ENCODE peak calls at places on chromosomes 2 and 18, in six cellular contexts. F is brain microvascular endothelial cell; N is coronary artery; Z is small intestine; K is naive thymus-derived CD4-positive, alpha-beta T cell; A is cardiac muscle cell. X is an unnamed sample.

GRCh38 chr2:133596701-133597393 is 28.6 kb upstream of the NCKAP5 start:
- DNase-seq in N (no peak), Z (no peak), F (no peak), A (no peak), K (no peak), X (no peak)

GRCh38 chr2:12759248-12759647 is 42.5 kb downstream of the TRIB2 start:
- DNase-seq in N (no peak), F (peak), Z (no peak), A (no peak), K (no peak), X (no peak)

GRCh38 chr2:77712601-77713000 is 190.4 kb upstream of the LRRTM4 start:
- DNase-seq in F (no peak), N (no peak), Z (no peak), K (no peak), A (no peak), X (no peak)

GRCh38 chr2:128293426-128293755 is 25.3 kb downstream of the HS6ST1 start:
- DNase-seq in K (no peak), N (no peak), F (no peak), Z (no peak), A (no peak), X (no peak)

GRCh38 chr18:78418379-78418778 is 561.2 kb upstream of the SALL3 start:
- DNase-seq in A (no peak), K (no peak), N (peak), F (no peak), Z (peak), X (no peak)

GRCh38 chr2:131126436-131126835 is 21.3 kb downstream of the PLEKHB2 start:
- DNase-seq in A (no peak), F (no peak), K (no peak), Z (no peak), N (no peak), X (no peak)

GRCh38 chr2:218169757-218170546 is 3.2 kb upstream of the CXCR1 start:
- DNase-seq in K (no peak), N (no peak), F (no peak), Z (peak), A (no peak), X (no peak)

GRCh38 chr2:145158051-145158586 is 638.2 kb upstream of the ZEB2 start:
- DNase-seq in Z (no peak), K (no peak), N (peak), A (no peak), F (peak), X (no peak)

GRCh38 chr2:203301667-203302066 is 26.5 kb upstream of the ABI2 start:
- DNase-seq in K (no peak), N (no peak), A (no peak), F (no peak), Z (no peak), X (no peak)

GRCh38 chr18:45249306-45249705 is 366.0 kb upstream of the SLC14A2 start:
- DNase-seq in N (no peak), A (no peak), Z (no peak), K (no peak), F (no peak), X (no peak)

GRCh38 chr2:147456729-147457128 is 388.1 kb upstream of the ACVR2A start:
- DNase-seq in K (no peak), Z (no peak), N (no peak), A (no peak), F (no peak), X (no peak)

GRCh38 chr18:3667255-3668137 is 217.5 kb downstream of the TGIF1 start:
- DNase-seq in N (no peak), A (no peak), Z (no peak), F (no peak), K (no peak), X (no peak)

GRCh38 chr2:11866358-11867335 is 120.2 kb downstream of the LPIN1 start:
- DNase-seq in A (no peak), F (no peak), N (peak), K (no peak), Z (no peak), X (no peak)

GRCh38 chr2:8334866-8335325 is 347.0 kb upstream of the ID2 start:
- DNase-seq in K (no peak), F (no peak), A (no peak), N (no peak), Z (no peak), X (no peak)

GRCh38 chr2:238942941-238943715 is 95.2 kb downstream of the TWIST2 start:
- DNase-seq in N (no peak), Z (no peak), F (no peak), K (no peak), A (no peak), X (no peak)

GRCh38 chr2:233152541-233152940 is 92.4 kb downstream of the INPP5D start:
- DNase-seq in F (no peak), Z (no peak), N (no peak), K (no peak), A (peak), X (peak)

GRCh38 chr18:68705119-68705518 is 9.8 kb downstream of the TMX3 start:
- DNase-seq in Z (no peak), N (no peak), F (no peak), K (no peak), A (no peak), X (no peak)

GRCh38 chr2:96265349-96265839 is 403 bp downstream of the TMEM127 start:
- DNase-seq in Z (no peak), A (peak), F (no peak), K (no peak), N (peak), X (peak)

GRCh38 chr2:229437467-229437866 is 166.4 kb upstream of the PID1 start:
- DNase-seq in F (no peak), Z (no peak), A (no peak), K (no peak), N (no peak), X (no peak)

GRCh38 chr2:217710218-217710565 is 292.6 kb downstream of the TNS1 start:
- DNase-seq in Z (no peak), A (no peak), N (peak), F (peak), K (no peak), X (no peak)

GRCh38 chr2:177335917-177336450 is 56.6 kb upstream of the AGPS start:
- DNase-seq in N (no peak), Z (no peak), K (no peak), F (no peak), A (no peak), X (no peak)

GRCh38 chr2:217935245-217935879 is 67.4 kb downstream of the TNS1 start:
- DNase-seq in F (peak), N (no peak), K (no peak), Z (no peak), A (no peak), X (no peak)

DNA sequence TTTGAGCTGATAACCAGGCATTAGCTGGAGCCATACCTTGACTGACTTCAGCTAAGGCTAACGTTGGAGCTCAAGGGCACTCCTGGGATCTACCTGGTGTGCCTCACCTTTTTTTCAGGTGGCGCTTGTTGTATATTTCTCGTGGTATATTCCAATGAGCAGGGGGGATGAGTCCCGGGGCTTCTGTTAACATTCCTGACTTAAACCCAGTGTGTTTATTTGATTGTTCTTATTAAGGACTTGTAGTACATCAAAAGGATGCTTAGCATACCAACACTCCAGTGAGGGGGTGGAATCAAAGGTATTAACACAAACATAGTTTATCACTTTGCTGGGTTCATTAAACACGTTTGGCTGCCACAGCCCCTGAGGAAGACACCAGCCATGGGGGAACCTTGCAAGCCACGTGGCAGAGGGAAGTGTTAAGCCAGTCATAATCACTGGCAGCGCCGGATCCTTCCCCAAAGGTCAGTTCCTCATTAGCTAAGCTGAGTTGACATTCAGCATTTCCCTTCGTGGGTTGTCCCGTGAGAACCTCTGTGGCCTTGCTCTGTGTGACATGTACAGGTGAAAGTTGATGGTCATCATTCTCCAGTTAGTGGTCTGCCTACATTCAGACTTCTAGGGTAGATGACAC is 119.5 kb upstream of the MCFD2 start:
- DNase-seq in K (no peak), Z (no peak), A (no peak), N (no peak), F (no peak), X (no peak)
- H3K27ac ChIP-seq in K (no peak), Z (peak), A (peak), N (peak), F (peak), X (peak)

DNA sequence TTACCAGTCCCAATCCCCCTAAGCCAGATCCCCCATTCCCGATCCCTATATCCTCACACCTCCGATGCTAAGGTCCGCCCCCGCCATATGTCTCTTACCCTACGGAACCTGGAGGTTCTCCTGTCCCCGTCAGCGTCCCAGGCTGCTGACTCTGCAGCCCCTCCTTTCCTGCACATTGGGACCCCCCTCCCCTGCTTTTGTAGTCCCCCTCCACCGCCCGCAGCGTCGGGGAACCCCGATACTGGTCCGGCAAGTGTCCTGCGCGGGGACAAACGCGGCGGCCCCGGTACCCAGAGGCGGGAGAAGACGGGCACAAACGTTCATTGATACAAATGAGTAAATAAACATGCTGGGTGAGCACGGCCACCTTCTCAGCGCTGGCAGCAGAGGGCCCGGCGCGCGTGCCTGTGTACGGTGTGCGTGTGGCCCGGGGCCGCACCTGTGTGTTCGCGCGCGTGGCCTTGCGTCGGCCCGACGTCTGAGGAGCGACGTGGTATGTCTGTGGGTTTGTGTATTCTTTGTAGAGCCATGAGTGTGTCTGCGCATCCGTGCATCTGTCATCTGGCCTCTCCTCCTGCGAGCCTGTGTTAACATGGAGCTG is 2.0 kb upstream of the CYP26B1 start:
- DNase-seq in N (peak), F (no peak), A (peak), K (peak), Z (no peak), X (no peak)
- H3K4me3 ChIP-seq in N (peak), F (peak), A (peak), K (peak), Z (no peak), X (peak)

DNA sequence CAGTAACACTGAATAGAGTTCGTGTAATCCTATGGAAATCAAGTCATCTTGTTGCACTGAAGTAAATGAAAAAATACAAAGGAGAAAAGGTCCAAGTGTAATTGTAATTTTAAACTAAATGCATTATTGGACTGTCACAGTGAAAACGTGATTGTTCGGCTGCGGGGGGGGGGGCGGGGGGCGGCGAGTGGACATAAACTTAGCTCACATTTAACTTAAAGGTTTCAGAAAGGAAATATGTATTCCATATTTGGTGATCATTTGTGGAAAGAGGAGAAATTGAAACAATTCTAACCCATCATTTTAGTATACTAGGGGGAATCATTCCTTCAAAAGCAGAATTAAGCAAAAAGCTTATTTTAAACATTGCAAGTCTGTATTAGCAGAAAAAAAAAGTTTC is 144.6 kb downstream of the MEIS1 start:
- DNase-seq in N (no peak), Z (no peak), F (no peak), K (no peak), A (no peak), X (no peak)
- H3K27ac ChIP-seq in N (no peak), Z (no peak), F (no peak), K (no peak), A (peak), X (no peak)

GRCh38 chr2:235859651-235860050 is 308.5 kb downstream of the GBX2 start:
- DNase-seq in N (no peak), Z (no peak), A (peak), K (no peak), F (no peak), X (no peak)
- H3K4me3 ChIP-seq in N (no peak), Z (no peak), A (no peak), K (no peak), F (no peak), X (no peak)

X was measured in dorsolateral prefrontal cortex.